ENCODE peak calls at places on chromosomes 5 and 9, in nine cellular contexts. T, M, V, F, X, W, A, P and O are unnamed samples.

GRCh38 chr9:37972346-37972745 is 68.4 kb upstream of the SLC25A51 start:
- DNase-seq in T (peak; percentile 39), M (no peak), V (no peak), F (no peak), X (no peak), W (no peak), A (no peak), P (no peak), O (no peak)

GRCh38 chr5:72288923-72289322 is 31.1 kb downstream of the MRPS27 start:
- DNase-seq in T (no peak), M (peak; percentile 35), V (no peak), F (no peak), X (no peak), W (no peak), A (no peak), P (no peak), O (no peak)

GRCh38 chr9:6229186-6229585 is 13.6 kb downstream of the IL33 start:
- DNase-seq in T (no peak), M (no peak), V (no peak), F (no peak), X (no peak), W (no peak), A (no peak), P (no peak), O (no peak)

GRCh38 chr9:127185931-127186781 is 63.7 kb upstream of the ANGPTL2 start:
- DNase-seq in T (peak; percentile 75), M (no peak), V (no peak), F (no peak), X (peak; percentile 78), W (peak; percentile 93), A (no peak), P (peak; percentile 70), O (peak; percentile 90)

GRCh38 chr5:42756630-42757601 is at the start of gene CCDC152:
- DNase-seq in T (peak; percentile 36), M (peak; percentile 19), V (peak; percentile 21), F (peak; percentile 67), X (no peak), W (peak; percentile 37), A (peak; percentile 30), P (no peak), O (peak; percentile 32)

GRCh38 chr9:120710110-120710981 is 3.9 kb downstream of the MEGF9 start:
- DNase-seq in T (no peak), M (no peak), V (no peak), F (no peak), X (peak; percentile 19), W (peak; percentile 17), A (no peak), P (no peak), O (peak; percentile 84)

GRCh38 chr5:154288145-154288544 is 97.6 kb downstream of the GALNT10 start:
- DNase-seq in T (peak; percentile 76), M (no peak), V (no peak), F (no peak), X (peak; percentile 12), W (no peak), A (no peak), P (no peak), O (peak; percentile 60)

GRCh38 chr5:127970081-127970480 is 113.5 kb upstream of the SLC12A2 start:
- DNase-seq in T (no peak), M (no peak), V (no peak), F (no peak), X (no peak), W (no peak), A (no peak), P (no peak), O (no peak)

GRCh38 chr5:174559141-174559540 is 165.2 kb upstream of the MSX2 start:
- DNase-seq in T (peak; percentile 21), M (no peak), V (no peak), F (no peak), X (no peak), W (no peak), A (no peak), P (no peak), O (no peak)

GRCh38 chr5:170483701-170484458 is 19.9 kb upstream of the KCNIP1 start:
- DNase-seq in T (peak; percentile 43), M (no peak), V (no peak), F (no peak), X (no peak), W (no peak), A (no peak), P (no peak), O (no peak)

GRCh38 chr5:14706615-14707021 is 42.1 kb downstream of the OTULIN start:
- DNase-seq in T (peak; percentile 79), M (no peak), V (no peak), F (no peak), X (no peak), W (no peak), A (no peak), P (no peak), O (no peak)

GRCh38 chr5:118981783-118982182 is 6.6 kb downstream of the DTWD2 start:
- DNase-seq in T (no peak), M (no peak), V (no peak), F (no peak), X (no peak), W (no peak), A (no peak), P (no peak), O (no peak)

GRCh38 chr9:97993000-97993399 is 9.9 kb downstream of the ANP32B start:
- DNase-seq in T (no peak), M (no peak), V (no peak), F (no peak), X (no peak), W (no peak), A (no peak), P (no peak), O (no peak)

GRCh38 chr5:141349917-141350619 is at the start of gene PCDHGB1:
- DNase-seq in T (peak; percentile 49), M (peak; percentile 30), V (peak; percentile 25), F (no peak), X (no peak), W (peak; percentile 55), A (no peak), P (no peak), O (peak; percentile 39)

GRCh38 chr5:115457985-115458384 is 86.6 kb downstream of the FEM1C start:
- DNase-seq in T (peak; percentile 35), M (no peak), V (no peak), F (no peak), X (no peak), W (no peak), A (no peak), P (no peak), O (no peak)

GRCh38 chr9:26181836-26182235 is 503.6 kb upstream of the TUSC1 start:
- DNase-seq in T (no peak), M (no peak), V (no peak), F (no peak), X (no peak), W (no peak), A (no peak), P (no peak), O (no peak)